ENCODE peak calls at places on chromosomes 4 and X, in five cellular contexts. One of them, this sample, is unnamed.

GRCh38 chrX:119423631-119424030 is 24.5 kb downstream of the SLC25A43 start:
- DNase-seq in GM18507: no peak
- DNase-seq in GOT3: no peak
- DNase-seq in stimulated activated CD8-positive, alpha-beta memory T cell treated with anti-CD3 and anti-CD28 coated beads, Interleukin-4, amount 100 ng/mL, for 24 hours: no peak
- DNase-seq in mesendoderm: no peak
- DNase-seq in this sample: no peak

GRCh38 chrX:18574591-18574990 is 97.3 kb downstream of the RS1 start:
- DNase-seq in GM18507: no peak
- DNase-seq in GOT3: no peak
- DNase-seq in stimulated activated CD8-positive, alpha-beta memory T cell treated with anti-CD3 and anti-CD28 coated beads, Interleukin-4, amount 100 ng/mL, for 24 hours: no peak
- DNase-seq in mesendoderm: no peak
- DNase-seq in this sample: no peak

GRCh38 chr4:121662225-121662624 is 34.6 kb downstream of the ANXA5 start:
- DNase-seq in GM18507: no peak
- DNase-seq in GOT3: no peak
- DNase-seq in stimulated activated CD8-positive, alpha-beta memory T cell treated with anti-CD3 and anti-CD28 coated beads, Interleukin-4, amount 100 ng/mL, for 24 hours: no peak
- DNase-seq in mesendoderm: no peak
- DNase-seq in this sample: no peak

GRCh38 chr4:110033994-110034393 is 121.3 kb downstream of the EGF start:
- DNase-seq in GM18507: peak; percentile 49
- DNase-seq in GOT3: no peak
- DNase-seq in stimulated activated CD8-positive, alpha-beta memory T cell treated with anti-CD3 and anti-CD28 coated beads, Interleukin-4, amount 100 ng/mL, for 24 hours: no peak
- DNase-seq in mesendoderm: no peak
- DNase-seq in this sample: no peak

GRCh38 chrX:75623535-75623934 is 100.7 kb upstream of the ZDHHC15 start:
- DNase-seq in GM18507: no peak
- DNase-seq in GOT3: no peak
- DNase-seq in stimulated activated CD8-positive, alpha-beta memory T cell treated with anti-CD3 and anti-CD28 coated beads, Interleukin-4, amount 100 ng/mL, for 24 hours: no peak
- DNase-seq in mesendoderm: peak; percentile 14
- DNase-seq in this sample: no peak

GRCh38 chr4:83771113-83771705 is 235.3 kb downstream of the GPAT3 start:
- DNase-seq in GM18507: no peak
- DNase-seq in GOT3: no peak
- DNase-seq in stimulated activated CD8-positive, alpha-beta memory T cell treated with anti-CD3 and anti-CD28 coated beads, Interleukin-4, amount 100 ng/mL, for 24 hours: no peak
- DNase-seq in mesendoderm: peak; percentile 77
- DNase-seq in this sample: peak; percentile 24

GRCh38 chr4:107243141-107243779 is 207.1 kb upstream of the DKK2 start:
- DNase-seq in GM18507: no peak
- DNase-seq in GOT3: no peak
- DNase-seq in stimulated activated CD8-positive, alpha-beta memory T cell treated with anti-CD3 and anti-CD28 coated beads, Interleukin-4, amount 100 ng/mL, for 24 hours: no peak
- DNase-seq in mesendoderm: no peak
- DNase-seq in this sample: no peak

GRCh38 chr4:8594097-8595038 is 1.8 kb downstream of the CPZ start:
- DNase-seq in GM18507: peak; percentile 44
- DNase-seq in GOT3: no peak
- DNase-seq in stimulated activated CD8-positive, alpha-beta memory T cell treated with anti-CD3 and anti-CD28 coated beads, Interleukin-4, amount 100 ng/mL, for 24 hours: no peak
- DNase-seq in mesendoderm: peak; percentile 90
- DNase-seq in this sample: peak; percentile 79

GRCh38 chr4:113173865-113174264 is 124.4 kb downstream of the ANK2 start:
- DNase-seq in GM18507: no peak
- DNase-seq in GOT3: no peak
- DNase-seq in stimulated activated CD8-positive, alpha-beta memory T cell treated with anti-CD3 and anti-CD28 coated beads, Interleukin-4, amount 100 ng/mL, for 24 hours: no peak
- DNase-seq in mesendoderm: no peak
- DNase-seq in this sample: no peak

GRCh38 chr4:52711834-52712171 is 39.4 kb downstream of the ERVMER34-1 start:
- DNase-seq in GM18507: no peak
- DNase-seq in GOT3: no peak
- DNase-seq in stimulated activated CD8-positive, alpha-beta memory T cell treated with anti-CD3 and anti-CD28 coated beads, Interleukin-4, amount 100 ng/mL, for 24 hours: no peak
- DNase-seq in mesendoderm: no peak
- DNase-seq in this sample: no peak

GRCh38 chr4:40978548-40978947 is 228.8 kb downstream of the NSUN7 start:
- DNase-seq in GM18507: no peak
- DNase-seq in GOT3: no peak
- DNase-seq in stimulated activated CD8-positive, alpha-beta memory T cell treated with anti-CD3 and anti-CD28 coated beads, Interleukin-4, amount 100 ng/mL, for 24 hours: no peak
- DNase-seq in mesendoderm: no peak
- DNase-seq in this sample: no peak